ENCODE peak calls at places on chromosomes 3 and 15, in seven cellular contexts. O is AG08396; R is fibroblast of the aortic adventitia; F is GM04504; G is NCI-H82; U is skeletal muscle cell; A is stimulated activated CD4-positive, alpha-beta T cell treated with anti-CD3 and anti-CD28 coated beads, Interleukin-12 subunit alpha, Interleukin-12 subunit beta, amount 100 ng/mL, for 4 hours. C is an unnamed sample.

GRCh38 chr3:46371802-46372340 is 1.1 kb downstream of the CCR5 start:
- DNase-seq in O (no peak), R (no peak), F (no peak), G (no peak), U (no peak), A (no peak), C (no peak)

GRCh38 chr15:35665855-35666536 is 120.0 kb upstream of the DPH6 start:
- DNase-seq in O (no peak), R (peak), F (no peak), G (no peak), U (no peak), A (no peak), C (no peak)

GRCh38 chr3:50714953-50715352 is 40.2 kb downstream of the DOCK3 start:
- DNase-seq in O (no peak), R (no peak), F (peak), G (no peak), U (no peak), A (no peak), C (no peak)

GRCh38 chr3:44894485-44894884 is 20.1 kb downstream of the TGM4 start:
- DNase-seq in O (no peak), R (peak), F (no peak), G (no peak), U (no peak), A (no peak), C (no peak)

GRCh38 chr3:30440147-30440604 is 166.2 kb upstream of the TGFBR2 start:
- DNase-seq in O (no peak), R (peak), F (no peak), G (no peak), U (no peak), A (no peak), C (no peak)

GRCh38 chr3:65873028-65873427 is 165.7 kb downstream of the MAGI1 start:
- DNase-seq in O (no peak), R (no peak), F (no peak), G (peak), U (no peak), A (no peak), C (no peak)

GRCh38 chr15:45138814-45139765 is 9.3 kb downstream of the DUOX1 start:
- DNase-seq in O (no peak), R (no peak), F (no peak), G (no peak), U (no peak), A (no peak), C (no peak)

GRCh38 chr3:112734718-112735350 is 93.9 kb upstream of the CCDC80 start:
- DNase-seq in O (peak), R (peak), F (peak), G (peak), U (peak), A (peak), C (peak)

GRCh38 chr3:30341079-30341478 is 265.3 kb upstream of the TGFBR2 start:
- DNase-seq in O (no peak), R (no peak), F (no peak), G (no peak), U (no peak), A (no peak), C (no peak)

GRCh38 chr3:58059349-58060321 is 51.4 kb downstream of the FLNB start:
- DNase-seq in O (peak), R (peak), F (peak), G (no peak), U (no peak), A (no peak), C (peak)

GRCh38 chr15:40081691-40082194 is 26.9 kb downstream of the BMF start:
- DNase-seq in O (peak), R (peak), F (no peak), G (peak), U (no peak), A (no peak), C (no peak)

GRCh38 chr15:89903015-89903857 is 9.4 kb upstream of the AP3S2 start:
- DNase-seq in O (no peak), R (no peak), F (no peak), G (no peak), U (no peak), A (no peak), C (no peak)

GRCh38 chr15:96348112-96349027 is 17.9 kb downstream of the NR2F2 start:
- DNase-seq in O (no peak), R (no peak), F (no peak), G (peak), U (no peak), A (no peak), C (no peak)

GRCh38 chr3:124765197-124765596 is 34.9 kb downstream of the UMPS start:
- DNase-seq in O (no peak), R (no peak), F (no peak), G (no peak), U (no peak), A (no peak), C (no peak)

GRCh38 chr3:4550957-4551754 is 58.0 kb downstream of the ITPR1 start:
- DNase-seq in O (no peak), R (no peak), F (no peak), G (no peak), U (no peak), A (no peak), C (no peak)

GRCh38 chr3:134804508-134805480 is 9.7 kb downstream of the EPHB1 start:
- DNase-seq in O (no peak), R (no peak), F (no peak), G (no peak), U (no peak), A (no peak), C (no peak)

C was measured in AG04450.